ENCODE peak calls at places on chromosomes 11 and 22, in five cellular contexts. J, T, E, Y and Z are unnamed samples.

GRCh38 chr22:43241699-43242386 is 54.9 kb upstream of the TTLL12 start:
- DNase-seq in J (no peak), E (no peak), T (no peak), Y (no peak), Z (no peak)

GRCh38 chr11:30147293-30147692 is 83.5 kb upstream of the FSHB start:
- DNase-seq in T (no peak), J (no peak), E (no peak), Y (no peak), Z (no peak)

GRCh38 chr22:43159484-43160178 is 8.3 kb downstream of the TSPO start:
- DNase-seq in E (no peak), J (no peak), Y (peak; percentile 68), T (no peak), Z (no peak)

GRCh38 chr11:33734441-33735165 is 1.6 kb downstream of the CD59 start:
- DNase-seq in Y (no peak), E (no peak), J (peak; percentile 29), T (no peak), Z (no peak)

GRCh38 chr11:11992257-11992690 is 16.2 kb downstream of the DKK3 start:
- DNase-seq in T (no peak), Y (no peak), J (no peak), E (no peak), Z (no peak)

GRCh38 chr11:44564198-44564597 is 1.3 kb upstream of the CD82 start:
- DNase-seq in T (no peak), E (no peak), J (no peak), Y (no peak), Z (peak; percentile 44)

GRCh38 chr11:114275295-114275694 is 20.9 kb upstream of the NNMT start:
- DNase-seq in E (no peak), T (no peak), J (no peak), Y (no peak), Z (no peak)

GRCh38 chr11:84522331-84522730 is 1104.8 kb downstream of the DLG2 start:
- DNase-seq in T (no peak), E (no peak), Y (no peak), J (no peak), Z (no peak)

GRCh38 chr22:27842236-27842993 is 40.9 kb upstream of the MN1 start:
- DNase-seq in T (no peak), E (no peak), Y (peak; percentile 25), J (no peak), Z (no peak)